ENCODE peak calls at places on chromosome 22, in six cellular contexts. P is PC-3; B is stimulated activated CD4-positive, alpha-beta T cell treated with anti-CD3 and anti-CD28 coated beads, Interleukin-1b, Interleukin-23, amount 100 ng/mL, for 1 hour; W is stimulated activated CD8-positive, alpha-beta memory T cell treated with anti-CD3 and anti-CD28 coated beads, Interleukin-7, amount 100 ng/mL, for 24 hours; T is CD8-positive, alpha-beta memory T cell; H is aorta. I is an unnamed sample.
A peak's percentile ranks its signal among the peaks of the same experiment; 100 is the strongest.

GRCh38 chr22:29617922-29618629 is 14.6 kb downstream of the NF2 start:
- DNase-seq in P (peak; percentile 86), B (no peak), W (no peak), T (no peak), H (no peak), I (no peak)

GRCh38 chr22:41512421-41513194 is 31.7 kb downstream of the POLR3H start:
- DNase-seq in P (peak; percentile 79), B (no peak), W (no peak), T (no peak), H (no peak), I (no peak)

GRCh38 chr22:38034278-38034882 is 22.8 kb upstream of the PICK1 start:
- DNase-seq in P (peak; percentile 74), B (no peak), W (no peak), T (no peak), H (peak; percentile 90), I (peak; percentile 63)

GRCh38 chr22:18050065-18050464 is 25.7 kb upstream of the MICAL3 start:
- DNase-seq in P (no peak), B (no peak), W (no peak), T (no peak), H (no peak), I (no peak)

GRCh38 chr22:27651486-27651885 is 150.1 kb downstream of the MN1 start:
- DNase-seq in P (no peak), B (no peak), W (no peak), T (no peak), H (peak; percentile 77), I (no peak)

GRCh38 chr22:43833286-43834240 is 21.5 kb upstream of the EFCAB6 start:
- DNase-seq in P (no peak), B (no peak), W (no peak), T (no peak), H (peak; percentile 26), I (no peak)

GRCh38 chr22:19477321-19478085 is 1.5 kb downstream of the UFD1 start:
- DNase-seq in P (peak; percentile 16), B (no peak), W (no peak), T (peak; percentile 4), H (no peak), I (no peak)

GRCh38 chr22:18048041-18048440 is 23.7 kb upstream of the MICAL3 start:
- DNase-seq in P (no peak), B (no peak), W (no peak), T (no peak), H (no peak), I (no peak)

GRCh38 chr22:46057762-46058420 is 80.9 kb upstream of the WNT7B start:
- DNase-seq in P (peak; percentile 84), B (no peak), W (no peak), T (no peak), H (no peak), I (peak; percentile 80)

GRCh38 chr22:24060375-24060788 is 49.3 kb downstream of the CABIN1 start:
- DNase-seq in P (peak; percentile 83), B (no peak), W (no peak), T (no peak), H (no peak), I (peak; percentile 32)

GRCh38 chr22:39316440-39317083 is 2.9 kb downstream of the RPL3 start:
- DNase-seq in P (peak; percentile 86), B (peak; percentile 46), W (peak; percentile 41), T (peak; percentile 76), H (peak; percentile 90), I (peak; percentile 85)

GRCh38 chr22:35227248-35227647 is 30.0 kb upstream of the HMGXB4 start:
- DNase-seq in P (no peak), B (no peak), W (no peak), T (no peak), H (no peak), I (no peak)

GRCh38 chr22:45485271-45485670 is 17.4 kb upstream of the FBLN1 start:
- DNase-seq in P (no peak), B (no peak), W (no peak), T (no peak), H (no peak), I (no peak)

GRCh38 chr22:50221410-50222300 is 20.8 kb downstream of the SELENOO start:
- DNase-seq in P (no peak), B (no peak), W (no peak), T (no peak), H (no peak), I (no peak)